ENCODE peak calls at places on chromosomes 16 and 17, in seven cellular contexts. K is Daoy, O is prostate gland, R is ELR, W is HTR-8/SVneo, I is tibial artery, X is kidney tubule cell. L is an unnamed sample.

GRCh38 chr17:75834279-75834920 is 9.8 kb downstream of the UNC13D start:
- DNase-seq in K (no peak), W (no peak), X (no peak), R (no peak), O (no peak), I (no peak), L (no peak)

GRCh38 chr16:4769306-4769638 is 2.3 kb upstream of the ZNF500 start:
- DNase-seq in X (no peak), I (no peak), O (no peak), W (no peak), K (no peak), R (no peak), L (no peak)

GRCh38 chr16:54346046-54346445 is 59.5 kb upstream of the IRX3 start:
- DNase-seq in W (no peak), K (no peak), R (no peak), X (no peak), O (no peak), I (no peak), L (no peak)

GRCh38 chr16:20265019-20265418 is 62.3 kb downstream of the GP2 start:
- DNase-seq in I (no peak), W (no peak), O (no peak), X (no peak), R (no peak), K (no peak), L (no peak)

GRCh38 chr16:71626018-71626857 is at the start of gene MARVELD3:
- DNase-seq in K (no peak), I (no peak), R (no peak), O (peak), W (peak), X (peak), L (peak)

GRCh38 chr16:81571592-81572230 is 127.1 kb downstream of the CMIP start:
- DNase-seq in O (no peak), I (no peak), W (no peak), K (no peak), R (no peak), X (no peak), L (no peak)

GRCh38 chr16:89330177-89330856 is 112.8 kb downstream of the ZNF778 start:
- DNase-seq in X (peak), W (peak), I (no peak), O (no peak), R (peak), K (peak), L (no peak)

GRCh38 chr17:33964344-33964979 is 290.6 kb upstream of the CCL2 start:
- DNase-seq in X (peak), I (no peak), R (no peak), O (no peak), W (no peak), K (no peak), L (no peak)

GRCh38 chr16:58177347-58177710 is 20.6 kb downstream of the CSNK2A2 start:
- DNase-seq in I (no peak), X (no peak), W (no peak), O (no peak), K (no peak), R (no peak), L (no peak)

GRCh38 chr17:81807839-81808238 is 3.9 kb downstream of the GCGR start:
- DNase-seq in R (no peak), W (no peak), X (no peak), O (no peak), K (no peak), I (no peak), L (no peak)

GRCh38 chr17:59707971-59708425 is 544 bp downstream of the VMP1 start:
- DNase-seq in W (no peak), O (no peak), K (no peak), R (no peak), X (no peak), I (no peak), L (no peak)

GRCh38 chr16:48218473-48218872 is 25.6 kb upstream of the LONP2 start:
- DNase-seq in W (no peak), R (no peak), X (no peak), K (no peak), O (no peak), I (no peak), L (no peak)

GRCh38 chr17:76545918-76546555 is 6.2 kb downstream of the PRCD start:
- DNase-seq in W (no peak), R (no peak), I (no peak), K (no peak), X (peak), O (no peak), L (no peak)

GRCh38 chr17:9228408-9229159 is 207.3 kb downstream of the NTN1 start:
- DNase-seq in X (peak), W (peak), O (no peak), I (no peak), R (peak), K (no peak), L (no peak)

GRCh38 chr17:40071720-40072480 is 9.1 kb downstream of the THRA start:
- DNase-seq in R (no peak), X (peak), O (peak), I (peak), K (peak), W (no peak), L (peak)

GRCh38 chr17:13704333-13704732 is 102.6 kb upstream of the HS3ST3A1 start:
- DNase-seq in W (no peak), X (peak), I (no peak), K (peak), R (peak), O (no peak), L (no peak)

GRCh38 chr17:83122834-83123233 is 43.4 kb downstream of the METRNL start:
- DNase-seq in W (no peak), R (no peak), K (no peak), I (no peak), X (no peak), O (no peak), L (no peak)

GRCh38 chr17:36983618-36984017 is 34.9 kb downstream of the AATF start:
- DNase-seq in K (no peak), W (no peak), I (no peak), O (no peak), X (no peak), R (no peak), L (no peak)

GRCh38 chr16:35431829-35432663 is 1972.6 kb downstream of the TP53TG3F start:
- DNase-seq in K (peak), I (no peak), X (peak), R (peak), W (no peak), O (no peak), L (no peak)

GRCh38 chr17:13833921-13834320 is 232.2 kb upstream of the HS3ST3A1 start:
- DNase-seq in W (no peak), I (no peak), R (no peak), K (no peak), O (no peak), X (no peak), L (no peak)

GRCh38 chr17:3964203-3965122 is at the start of gene ATP2A3:
- DNase-seq in I (no peak), K (peak), W (peak), R (no peak), X (no peak), O (no peak), L (no peak)

GRCh38 chr17:68356520-68356919 is 65.2 kb downstream of the ARSG start:
- DNase-seq in W (no peak), I (no peak), O (no peak), K (peak), X (no peak), R (no peak), L (no peak)

GRCh38 chr17:41510251-41511065 is 5.0 kb upstream of the KRT13 start:
- DNase-seq in K (no peak), R (no peak), W (no peak), I (no peak), O (no peak), X (peak), L (no peak)

GRCh38 chr17:2964370-2964769 is 99.0 kb downstream of the OR1D5 start:
- DNase-seq in O (no peak), W (no peak), R (no peak), X (no peak), K (no peak), I (no peak), L (peak)

GRCh38 chr16:66469932-66470546 is 42.9 kb downstream of the BEAN1 start:
- DNase-seq in I (no peak), R (no peak), X (no peak), O (no peak), W (no peak), K (no peak), L (no peak)

GRCh38 chr16:85661131-85662035 is 27.4 kb downstream of the GINS2 start:
- DNase-seq in W (no peak), X (no peak), O (no peak), K (no peak), R (no peak), I (no peak), L (no peak)

GRCh38 chr16:86570542-86571196 is 4.0 kb downstream of the FOXC2 start:
- DNase-seq in K (no peak), O (no peak), R (no peak), X (no peak), W (no peak), I (no peak), L (no peak)

GRCh38 chr17:80717661-80718060 is 173.0 kb downstream of the RPTOR start:
- DNase-seq in R (no peak), I (no peak), X (no peak), O (no peak), K (no peak), W (no peak), L (no peak)

GRCh38 chr17:81737947-81738800 is 26.1 kb downstream of the SLC25A10 start:
- DNase-seq in O (no peak), K (no peak), W (no peak), I (no peak), X (no peak), R (no peak), L (no peak)

GRCh38 chr17:28726396-28726911 is 421 bp upstream of the TLCD1 start:
- DNase-seq in O (peak), W (peak), K (peak), R (peak), I (peak), X (no peak), L (peak)

GRCh38 chr16:3076577-3076976 is 11.1 kb downstream of the IL32 start:
- DNase-seq in O (no peak), X (no peak), W (no peak), K (no peak), I (no peak), R (no peak), L (no peak)

GRCh38 chr16:80670170-80670865 is 129.5 kb downstream of the DYNLRB2 start:
- DNase-seq in O (no peak), I (no peak), K (no peak), W (no peak), R (no peak), X (no peak), L (no peak)

GRCh38 chr17:65487990-65488389 is 73.5 kb downstream of the AXIN2 start:
- DNase-seq in X (no peak), K (no peak), R (no peak), O (no peak), W (no peak), I (no peak), L (no peak)

L was measured in ureter.